ENCODE peak calls at places on chromosomes 16 and 17, in five cellular contexts. I is AG09319, Y is ovary, Z is tibial artery, Q is adrenal gland. T is an unnamed sample.

GRCh38 chr16:1788708-1789100 is 4.8 kb downstream of the IGFALS start:
- DNase-seq in I (no peak), Y (peak; percentile 36), Z (no peak), Q (no peak), T (no peak)

GRCh38 chr17:68143425-68143824 is 104.4 kb upstream of the AMZ2 start:
- DNase-seq in Q (no peak), I (no peak), Y (no peak), Z (no peak), T (no peak)

GRCh38 chr16:77213542-77214108 is 14.4 kb downstream of the SYCE1L start:
- DNase-seq in Q (peak; percentile 75), Z (no peak), Y (peak; percentile 46), I (no peak), T (no peak)

GRCh38 chr17:13750783-13751484 is 149.2 kb upstream of the HS3ST3A1 start:
- DNase-seq in Z (no peak), Q (no peak), I (no peak), Y (no peak), T (no peak)

GRCh38 chr16:48602357-48603014 is 7.5 kb downstream of the N4BP1 start:
- DNase-seq in Y (no peak), I (no peak), Q (no peak), Z (no peak), T (no peak)

GRCh38 chr16:2004795-2005517 is 4.7 kb downstream of the ZNF598 start:
- DNase-seq in Q (no peak), Y (peak; percentile 46), I (no peak), Z (no peak), T (no peak)

GRCh38 chr16:19517424-19518089 is 4.3 kb downstream of the GDE1 start:
- DNase-seq in Z (no peak), I (peak; percentile 10), Y (no peak), Q (no peak), T (no peak)

GRCh38 chr16:80804061-80804450 is 342 bp downstream of the CDYL2 start:
- DNase-seq in Z (peak; percentile 22), Q (peak; percentile 57), Y (peak; percentile 53), I (peak; percentile 22), T (no peak)

GRCh38 chr16:82627811-82628339 is 1.1 kb downstream of the CDH13 start:
- DNase-seq in Y (no peak), I (no peak), Q (no peak), Z (peak; percentile 41), T (no peak)

GRCh38 chr16:56300901-56301351 is 109.6 kb downstream of the GNAO1 start:
- DNase-seq in I (no peak), Y (no peak), Q (no peak), Z (no peak), T (no peak)

GRCh38 chr17:38958326-38958725 is 8.9 kb downstream of the FBXO47 start:
- DNase-seq in Y (no peak), Z (no peak), I (no peak), Q (no peak), T (no peak)

GRCh38 chr16:29804455-29805231 is 1.7 kb upstream of the MAZ start:
- DNase-seq in Q (peak; percentile 88), Z (peak; percentile 65), Y (peak; percentile 64), I (no peak), T (no peak)

GRCh38 chr16:89246903-89247733 is 29.6 kb downstream of the ZNF778 start:
- DNase-seq in Y (peak; percentile 96), I (peak; percentile 59), Q (peak; percentile 93), Z (peak; percentile 64), T (peak; percentile 42)
- TF ChIP-seq CTCF in Y (no peak), I (peak; percentile 11), Q (no peak), Z (no peak), T (no peak)

DNA sequence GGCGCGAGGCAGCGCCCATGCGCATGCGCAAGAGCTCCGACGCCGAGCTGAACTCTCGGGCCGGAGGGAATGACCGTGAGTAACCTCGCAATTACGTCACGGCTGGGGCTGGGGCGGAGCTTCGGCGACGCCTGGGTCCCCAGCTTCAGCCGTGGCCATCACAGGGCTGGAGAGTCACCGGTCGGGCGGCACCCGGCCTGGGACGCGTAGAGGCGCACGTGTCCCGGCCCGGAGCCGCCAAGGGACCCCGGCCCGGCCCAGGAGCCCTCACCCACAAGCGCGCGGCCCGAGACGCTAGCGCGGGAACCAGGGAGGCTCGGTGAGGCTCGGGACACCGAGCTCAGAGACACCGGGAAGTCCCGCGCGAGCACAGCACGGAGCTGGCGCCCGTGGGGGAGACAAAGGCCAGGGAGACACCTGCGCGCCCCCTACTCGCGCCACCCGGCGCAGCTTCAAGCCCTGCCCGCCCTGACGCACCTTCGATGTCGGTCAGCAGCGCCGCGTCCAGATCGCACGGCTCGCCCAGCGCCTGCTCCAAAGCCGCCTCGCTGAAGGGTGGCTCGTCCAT is 452 bp downstream of the SREBF1 start:
- DNase-seq in Y (peak; percentile 98), I (peak; percentile 78), Z (peak; percentile 96), Q (peak; percentile 99), T (peak; percentile 79)
- TF ChIP-seq CTCF in Y (no peak), I (no peak), Z (peak; percentile 6), Q (no peak), T (no peak)

GRCh38 chr17:80861360-80861861 is 130.2 kb upstream of the CHMP6 start:
- DNase-seq in Y (no peak), Z (no peak), I (no peak), Q (no peak), T (no peak)

GRCh38 chr17:80862341-80862969 is 129.2 kb upstream of the CHMP6 start:
- DNase-seq in Z (no peak), I (no peak), Y (no peak), Q (no peak), T (no peak)

GRCh38 chr17:80862978-80863377 is 128.7 kb upstream of the CHMP6 start:
- DNase-seq in Q (no peak), Y (no peak), Z (no peak), I (no peak), T (no peak)

GRCh38 chr17:80860703-80861359 is 130.8 kb upstream of the CHMP6 start:
- DNase-seq in Y (no peak), Z (no peak), Q (no peak), I (no peak), T (no peak)

DNA sequence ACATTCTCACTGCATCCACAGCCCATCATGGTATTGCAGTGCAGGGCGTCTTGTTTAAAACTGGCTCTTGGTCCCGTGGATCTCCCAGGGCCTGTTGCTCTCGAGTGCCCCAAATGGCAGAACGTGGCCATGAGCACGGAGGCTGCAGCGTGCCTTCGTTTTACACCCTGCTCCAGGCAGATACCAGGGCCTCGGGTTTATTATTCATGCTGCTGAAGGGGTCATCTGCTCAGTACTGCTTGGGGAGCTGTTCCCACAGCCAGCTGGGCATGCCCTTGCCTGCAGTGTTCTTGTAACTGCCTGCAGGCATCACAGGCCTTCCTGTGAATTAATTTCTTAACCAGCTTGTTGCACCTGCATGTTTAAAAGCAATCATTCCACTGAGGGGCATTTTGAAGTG is 129.7 kb upstream of the CHMP6 start:
- DNase-seq in I (no peak), Z (no peak), Y (no peak), Q (peak; percentile 77), T (no peak)
- TF ChIP-seq CTCF in I (peak; percentile 51), Z (peak; percentile 9), Y (no peak), Q (no peak), T (peak; percentile 26)

GRCh38 chr17:75635610-75636202 is 2.5 kb downstream of the SMIM5 start:
- DNase-seq in I (no peak), Y (peak; percentile 33), Z (no peak), Q (no peak), T (no peak)
- TF ChIP-seq CTCF in I (no peak), Y (no peak), Z (no peak), Q (no peak), T (no peak)

GRCh38 chr17:10368561-10368960 is 4.2 kb downstream of the MYH13 start:
- DNase-seq in Z (no peak), Q (no peak), Y (no peak), I (no peak), T (no peak)

GRCh38 chr17:10369239-10369638 is 3.6 kb downstream of the MYH13 start:
- DNase-seq in Z (no peak), Y (no peak), I (no peak), Q (no peak), T (no peak)

GRCh38 chr17:10370209-10370608 is 2.6 kb downstream of the MYH13 start:
- DNase-seq in Y (no peak), Z (no peak), Q (no peak), I (no peak), T (no peak)

GRCh38 chr17:10372906-10373305 is at the start of gene MYH13:
- DNase-seq in Z (no peak), Y (no peak), Q (no peak), I (no peak), T (no peak)
- TF ChIP-seq CTCF in Z (no peak), Y (no peak), Q (no peak), I (no peak), T (no peak)

GRCh38 chr17:27533874-27534815 is 77.9 kb downstream of the KSR1 start:
- DNase-seq in I (peak; percentile 56), Z (no peak), Q (no peak), Y (no peak), T (no peak)
- TF ChIP-seq CTCF in I (no peak), Z (no peak), Q (no peak), Y (no peak), T (no peak)

T was measured in thoracic aorta.